ENCODE peak calls at places on chromosomes 16 and 17, in seven cellular contexts. O, R, U, B, J, Q and N are unnamed samples.

GRCh38 chr17:7477392-7478275 is 1.8 kb downstream of the ZBTB4 start:
- DNase-seq in B (no peak), U (peak), J (no peak), R (peak), Q (peak), O (no peak), N (no peak)

GRCh38 chr17:78535285-78536197 is 41.7 kb downstream of the DNAH17 start:
- DNase-seq in U (no peak), Q (no peak), O (no peak), R (no peak), J (no peak), B (no peak), N (no peak)

GRCh38 chr16:54687043-54687655 is 243.5 kb upstream of the IRX5 start:
- DNase-seq in O (no peak), Q (no peak), J (no peak), B (no peak), U (no peak), R (no peak), N (no peak)

GRCh38 chr17:3959295-3959899 is 4.8 kb downstream of the ATP2A3 start:
- DNase-seq in B (no peak), R (no peak), J (no peak), U (peak), Q (no peak), O (no peak), N (no peak)

GRCh38 chr17:28711723-28712036 is at the start of gene PROCA1:
- DNase-seq in B (no peak), R (no peak), J (peak), Q (no peak), U (no peak), O (no peak), N (no peak)

GRCh38 chr17:61574542-61575351 is 16.3 kb downstream of the NACA2 start:
- DNase-seq in B (no peak), U (peak), O (no peak), R (no peak), Q (peak), J (no peak), N (peak)

GRCh38 chr17:82823004-82823403 is 16.8 kb downstream of the ZNF750 start:
- DNase-seq in Q (no peak), R (no peak), J (no peak), B (no peak), U (no peak), O (no peak), N (no peak)

GRCh38 chr17:11813278-11813677 is 184.0 kb downstream of the ZNF18 start:
- DNase-seq in U (no peak), J (no peak), B (no peak), R (no peak), Q (no peak), O (no peak), N (no peak)

GRCh38 chr17:10063730-10064221 is 134.6 kb downstream of the GAS7 start:
- DNase-seq in R (no peak), O (no peak), J (no peak), Q (no peak), U (no peak), B (no peak), N (no peak)

GRCh38 chr17:47624727-47625068 is 25.0 kb upstream of the KPNB1 start:
- DNase-seq in U (no peak), B (no peak), Q (no peak), O (no peak), J (no peak), R (no peak), N (no peak)

GRCh38 chr17:29237476-29238132 is 9.1 kb upstream of the CRYBA1 start:
- DNase-seq in B (peak), Q (no peak), O (no peak), J (no peak), R (no peak), U (peak), N (no peak)

GRCh38 chr16:8572919-8573724 is 17.2 kb downstream of the TMEM114 start:
- DNase-seq in O (no peak), R (no peak), Q (peak), J (no peak), U (no peak), B (peak), N (no peak)

GRCh38 chr16:79612207-79612606 is 11.7 kb upstream of the MAF start:
- DNase-seq in J (no peak), R (no peak), O (no peak), U (peak), Q (no peak), B (no peak), N (no peak)

GRCh38 chr17:49633250-49633649 is 44.6 kb downstream of the SPOP start:
- DNase-seq in J (no peak), O (no peak), B (no peak), U (no peak), R (no peak), Q (no peak), N (no peak)

GRCh38 chr16:55661842-55662479 is 6.2 kb downstream of the SLC6A2 start:
- DNase-seq in O (no peak), J (no peak), Q (no peak), U (no peak), R (no peak), B (no peak), N (peak)

GRCh38 chr17:62616993-62617893 is 10.2 kb upstream of the MRC2 start:
- DNase-seq in B (peak), O (no peak), Q (peak), U (peak), J (no peak), R (no peak), N (no peak)

GRCh38 chr16:11045846-11046245 is 101.5 kb downstream of the CLEC16A start:
- DNase-seq in O (no peak), B (no peak), Q (no peak), R (no peak), U (peak), J (no peak), N (no peak)

GRCh38 chr17:27268394-27269085 is 25.4 kb upstream of the WSB1 start:
- DNase-seq in U (no peak), O (no peak), B (no peak), Q (no peak), J (no peak), R (no peak), N (no peak)

GRCh38 chr17:4514206-4514605 is 15.5 kb downstream of the SPNS2 start:
- DNase-seq in R (no peak), U (no peak), Q (no peak), O (no peak), J (no peak), B (no peak), N (no peak)

GRCh38 chr17:15648384-15648783 is 28.9 kb upstream of the FBXW10B start:
- DNase-seq in Q (no peak), B (no peak), O (no peak), R (no peak), U (peak), J (no peak), N (no peak)

GRCh38 chr17:40015005-40015997 is at the start of gene CSF3:
- DNase-seq in O (no peak), R (no peak), U (peak), J (no peak), B (no peak), Q (no peak), N (no peak)

GRCh38 chr16:90031931-90032663 is 12.8 kb upstream of the DBNDD1 start:
- DNase-seq in U (peak), B (no peak), R (no peak), J (no peak), Q (no peak), O (no peak), N (no peak)

GRCh38 chr17:68006797-68007196 is 10.5 kb upstream of the C17orf58 start:
- DNase-seq in Q (no peak), O (no peak), U (no peak), J (no peak), B (no peak), R (no peak), N (no peak)

GRCh38 chr17:47969975-47970724 is 763 bp upstream of the CDK5RAP3 start:
- DNase-seq in R (no peak), O (no peak), U (no peak), Q (no peak), J (no peak), B (no peak), N (no peak)

GRCh38 chr17:7238418-7239090 is 703 bp downstream of the PHF23 start:
- DNase-seq in U (no peak), R (no peak), Q (peak), B (peak), J (no peak), O (no peak), N (no peak)